ENCODE peak calls at places on chromosomes 11 and 22, in seven cellular contexts. Z, E, O, P, V, S and J are unnamed samples.

GRCh38 chr11:1129666-1130160 is 28.0 kb upstream of the MUC5AC start:
- DNase-seq in O (no peak), V (no peak), P (no peak), E (no peak), Z (no peak), S (no peak), J (no peak)

GRCh38 chr11:129700701-129701100 is 114.9 kb upstream of the TMEM45B start:
- DNase-seq in S (no peak), P (no peak), E (no peak), V (no peak), O (peak; percentile 5), Z (no peak), J (no peak)

GRCh38 chr11:113314065-113314388 is 356 bp upstream of the TTC12 start:
- DNase-seq in S (no peak), O (no peak), V (no peak), P (no peak), E (no peak), Z (no peak), J (no peak)

GRCh38 chr11:66728760-66729385 is at the start of gene SPTBN2:
- DNase-seq in E (peak; percentile 22), O (no peak), P (no peak), V (no peak), Z (no peak), S (no peak), J (no peak)

GRCh38 chr22:45460288-45461109 is 42.2 kb upstream of the FBLN1 start:
- DNase-seq in P (peak; percentile 58), S (peak; percentile 65), V (no peak), Z (no peak), O (peak; percentile 69), E (peak; percentile 90), J (no peak)

GRCh38 chr11:43376594-43376993 is 17.9 kb downstream of the TTC17 start:
- DNase-seq in S (peak; percentile 81), Z (no peak), V (no peak), P (no peak), O (no peak), E (peak; percentile 52), J (peak; percentile 63)

GRCh38 chr22:43789452-43789851 is 22.7 kb downstream of the EFCAB6 start:
- DNase-seq in V (no peak), P (peak; percentile 48), Z (no peak), O (peak; percentile 33), S (peak; percentile 96), E (peak; percentile 96), J (peak; percentile 33)

GRCh38 chr11:19374189-19374588 is 133.4 kb upstream of the E2F8 start:
- DNase-seq in P (no peak), E (peak; percentile 75), O (peak; percentile 60), Z (no peak), V (no peak), S (peak; percentile 85), J (peak; percentile 90)

GRCh38 chr11:99682646-99683045 is 661.9 kb downstream of the CNTN5 start:
- DNase-seq in S (no peak), Z (no peak), V (no peak), P (no peak), E (no peak), O (no peak), J (no peak)

GRCh38 chr11:99682171-99682570 is 661.4 kb downstream of the CNTN5 start:
- DNase-seq in V (no peak), S (no peak), O (no peak), Z (no peak), P (no peak), E (no peak), J (no peak)

GRCh38 chr11:99683933-99684332 is 663.2 kb downstream of the CNTN5 start:
- DNase-seq in V (no peak), P (no peak), Z (no peak), E (no peak), O (no peak), S (no peak), J (no peak)

GRCh38 chr11:99686838-99687237 is 666.1 kb downstream of the CNTN5 start:
- DNase-seq in P (no peak), O (no peak), Z (no peak), S (no peak), V (no peak), E (no peak), J (no peak)

DNA sequence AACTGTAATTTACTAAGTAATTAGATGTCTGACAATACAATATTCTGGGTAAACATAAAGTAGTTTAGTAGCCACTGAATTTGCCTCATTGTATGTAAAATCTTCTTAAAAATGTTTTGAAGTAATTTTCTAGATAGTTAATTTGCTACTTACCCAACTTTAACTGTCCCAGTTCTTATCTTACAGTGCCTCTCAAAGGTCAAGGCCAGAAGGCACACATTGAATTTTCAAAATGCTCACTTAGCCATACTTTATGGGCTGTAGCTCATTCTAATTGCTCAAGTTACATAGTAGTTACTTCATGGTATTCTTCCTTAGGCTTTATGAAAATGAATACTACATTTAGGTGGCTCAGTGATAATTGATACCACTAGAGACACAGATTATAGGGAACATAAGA is 666.6 kb downstream of the CNTN5 start:
- DNase-seq in S (peak; percentile 10), V (no peak), E (peak; percentile 6), P (no peak), Z (no peak), O (no peak), J (no peak)
- TF ChIP-seq CTCF in S (no peak), V (no peak), E (no peak), P (no peak), Z (no peak), O (no peak), J (no peak)

GRCh38 chr11:75538150-75538942 is 12.6 kb upstream of the GDPD5 start:
- DNase-seq in O (no peak), S (no peak), E (no peak), P (no peak), Z (no peak), V (no peak), J (no peak)

GRCh38 chr11:75537740-75538139 is 12.0 kb upstream of the GDPD5 start:
- DNase-seq in P (no peak), Z (no peak), S (no peak), O (no peak), E (no peak), V (no peak), J (no peak)

GRCh38 chr11:75535039-75535563 is 9.4 kb upstream of the GDPD5 start:
- DNase-seq in S (no peak), V (no peak), Z (no peak), P (no peak), E (no peak), O (no peak), J (no peak)

GRCh38 chr11:75539459-75540022 is 13.8 kb upstream of the GDPD5 start:
- DNase-seq in Z (no peak), V (no peak), P (no peak), O (no peak), S (no peak), E (no peak), J (no peak)

DNA sequence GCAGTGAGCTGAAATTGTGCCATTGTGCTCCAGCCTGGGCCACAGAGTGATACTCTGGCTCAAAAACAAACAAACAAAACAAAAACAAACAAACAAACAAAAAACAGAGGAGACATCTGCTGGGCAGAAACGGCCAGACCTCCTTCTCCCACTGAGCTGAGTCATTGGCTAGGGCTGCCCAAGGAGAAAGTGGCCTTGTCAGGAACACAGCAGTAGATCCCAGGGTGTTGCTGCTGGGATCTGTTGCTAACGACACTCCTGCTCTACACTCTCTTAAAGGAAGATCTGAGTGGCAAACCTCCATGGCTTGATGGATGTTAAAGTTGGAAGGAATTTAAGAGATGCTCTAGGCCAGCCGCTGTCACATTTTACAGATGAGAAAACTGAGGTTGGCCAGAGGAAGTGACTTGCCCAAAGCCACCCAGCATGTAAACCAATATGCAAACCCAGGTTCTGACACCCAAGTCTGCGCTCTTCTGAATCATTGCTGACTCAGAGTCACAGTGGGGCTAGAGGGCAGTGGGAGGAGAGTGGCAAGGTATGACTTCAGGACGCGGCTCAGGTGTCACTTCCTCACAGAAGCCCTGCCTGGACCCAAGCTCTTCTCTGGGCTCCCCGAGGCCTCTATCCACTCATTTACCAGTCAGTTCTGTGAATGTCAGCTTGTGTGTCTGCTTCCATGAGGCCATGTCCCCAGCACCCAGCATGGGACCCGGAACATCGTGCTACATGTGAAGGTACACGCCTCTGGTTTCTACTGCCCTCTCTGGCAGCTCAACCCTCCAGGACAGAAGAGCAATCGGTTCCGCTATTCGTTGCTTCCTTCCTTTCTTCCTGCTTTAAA is 11.3 kb upstream of the GDPD5 start:
- DNase-seq in S (no peak), V (peak; percentile 80), P (no peak), O (no peak), Z (no peak), E (no peak), J (no peak)
- TF ChIP-seq CTCF in S (no peak), V (no peak), P (no peak), O (no peak), Z (no peak), E (no peak), J (no peak)

GRCh38 chr11:100712618-100713017 is 25.5 kb downstream of the ARHGAP42 start:
- DNase-seq in Z (no peak), P (no peak), V (no peak), S (no peak), O (no peak), E (no peak), J (no peak)

GRCh38 chr11:100719362-100719761 is 32.3 kb downstream of the ARHGAP42 start:
- DNase-seq in O (no peak), S (peak; percentile 45), Z (no peak), E (peak; percentile 53), V (no peak), P (no peak), J (no peak)

GRCh38 chr11:100719809-100720221 is 32.7 kb downstream of the ARHGAP42 start:
- DNase-seq in E (peak; percentile 92), Z (no peak), V (no peak), S (peak; percentile 92), P (no peak), O (peak; percentile 71), J (peak; percentile 90)

GRCh38 chr11:100715163-100715792 is 28.2 kb downstream of the ARHGAP42 start:
- DNase-seq in Z (no peak), E (no peak), O (no peak), V (no peak), P (no peak), S (no peak), J (no peak)

GRCh38 chr11:100716848-100717247 is 29.8 kb downstream of the ARHGAP42 start:
- DNase-seq in E (no peak), P (no peak), Z (no peak), O (no peak), S (no peak), V (no peak), J (no peak)
- TF ChIP-seq CTCF in E (no peak), P (no peak), Z (no peak), O (no peak), S (no peak), V (no peak), J (no peak)

GRCh38 chr11:5891216-5891800 is 1.7 kb upstream of the OR52E5 start:
- DNase-seq in S (peak; percentile 29), O (no peak), V (no peak), P (no peak), Z (no peak), E (peak; percentile 15), J (no peak)
- TF ChIP-seq CTCF in S (peak; percentile 52), O (peak; percentile 35), V (peak; percentile 65), P (no peak), Z (peak; percentile 72), E (peak; percentile 39), J (peak; percentile 26)

GRCh38 chr22:42754658-42755057 is 34.0 kb upstream of the A4GALT start:
- DNase-seq in O (no peak), S (peak; percentile 85), P (no peak), Z (no peak), E (peak; percentile 76), V (no peak), J (peak; percentile 13)
- TF ChIP-seq CTCF in O (no peak), S (no peak), P (no peak), Z (no peak), E (no peak), V (no peak), J (no peak)